ENCODE peak calls at places on chromosomes 16 and 17, in four cellular contexts. Q is GM12878, J is H1, F is HCT116. T is an unnamed sample.

GRCh38 chr16:73483934-73484712 is 436.2 kb upstream of the ZFHX3 start:
- DNase-seq in F (no peak), Q (no peak), J (peak), T (no peak)

GRCh38 chr16:87490091-87490798 is 2.6 kb downstream of the ZCCHC14 start:
- DNase-seq in J (no peak), F (no peak), Q (no peak), T (no peak)

GRCh38 chr16:1309888-1310831 is 724 bp downstream of the UBE2I start:
- DNase-seq in Q (no peak), J (no peak), F (no peak), T (peak)

GRCh38 chr17:3512512-3513171 is 36.8 kb downstream of the ASPA start:
- DNase-seq in Q (no peak), J (no peak), F (no peak), T (no peak)

GRCh38 chr17:81429813-81430510 is 34.7 kb downstream of the BAHCC1 start:
- DNase-seq in F (no peak), Q (no peak), J (no peak), T (peak)

GRCh38 chr17:77526259-77526711 is 385.5 kb downstream of the SEC14L1 start:
- DNase-seq in J (no peak), F (no peak), Q (no peak), T (no peak)

GRCh38 chr16:57178296-57178695 is 7.5 kb downstream of the PSME3IP1 start:
- DNase-seq in J (no peak), Q (no peak), F (no peak), T (no peak)

GRCh38 chr17:63579633-63580032 is 21.1 kb upstream of the TACO1 start:
- DNase-seq in J (no peak), Q (no peak), F (no peak), T (no peak)

GRCh38 chr16:8474576-8474975 is 115.7 kb downstream of the TMEM114 start:
- DNase-seq in J (no peak), Q (no peak), F (no peak), T (no peak)

GRCh38 chr16:27330542-27330941 is 16.8 kb downstream of the IL4R start:
- DNase-seq in Q (no peak), F (no peak), J (no peak), T (no peak)

GRCh38 chr17:29412780-29413565 is 22.8 kb downstream of the TAOK1 start:
- DNase-seq in F (no peak), Q (no peak), J (peak), T (no peak)

GRCh38 chr16:88792078-88792550 is 7.1 kb upstream of the PIEZO1 start:
- DNase-seq in F (no peak), Q (no peak), J (no peak), T (no peak)

GRCh38 chr16:30054959-30055553 is 10.5 kb upstream of the ALDOA start:
- DNase-seq in Q (no peak), J (peak), F (no peak), T (peak)

GRCh38 chr17:4786111-4786491 is at the start of gene VMO1:
- DNase-seq in Q (no peak), J (no peak), F (no peak), T (no peak)

GRCh38 chr17:38404174-38404943 is 23.9 kb upstream of the ARHGAP23 start:
- DNase-seq in F (no peak), Q (no peak), J (peak), T (no peak)

GRCh38 chr17:51853857-51854256 is 304.7 kb downstream of the CA10 start:
- DNase-seq in Q (no peak), F (no peak), J (no peak), T (no peak)

GRCh38 chr16:68345351-68345810 is 34.6 kb downstream of the PRMT7 start:
- DNase-seq in Q (no peak), J (no peak), F (no peak), T (no peak)
- TF ChIP-seq EGR1 in Q (no peak), J (no peak), F (no peak), T (no peak)

GRCh38 chr17:27545562-27546229 is 85.3 kb upstream of the LGALS9 start:
- DNase-seq in Q (no peak), J (no peak), F (no peak), T (peak)
- TF ChIP-seq EGR1 in Q (no peak), J (no peak), F (no peak), T (no peak)

GRCh38 chr16:54501797-54502196 is 215.2 kb upstream of the IRX3 start:
- DNase-seq in F (no peak), Q (no peak), J (no peak), T (no peak)

GRCh38 chr16:54503011-54503410 is 216.4 kb upstream of the IRX3 start:
- DNase-seq in J (no peak), F (no peak), Q (no peak), T (no peak)

GRCh38 chr16:54505479-54506247 is 219.1 kb upstream of the IRX3 start:
- DNase-seq in J (no peak), F (no peak), Q (no peak), T (no peak)

GRCh38 chr16:54504372-54504771 is 217.8 kb upstream of the IRX3 start:
- DNase-seq in Q (no peak), J (no peak), F (no peak), T (no peak)

DNA sequence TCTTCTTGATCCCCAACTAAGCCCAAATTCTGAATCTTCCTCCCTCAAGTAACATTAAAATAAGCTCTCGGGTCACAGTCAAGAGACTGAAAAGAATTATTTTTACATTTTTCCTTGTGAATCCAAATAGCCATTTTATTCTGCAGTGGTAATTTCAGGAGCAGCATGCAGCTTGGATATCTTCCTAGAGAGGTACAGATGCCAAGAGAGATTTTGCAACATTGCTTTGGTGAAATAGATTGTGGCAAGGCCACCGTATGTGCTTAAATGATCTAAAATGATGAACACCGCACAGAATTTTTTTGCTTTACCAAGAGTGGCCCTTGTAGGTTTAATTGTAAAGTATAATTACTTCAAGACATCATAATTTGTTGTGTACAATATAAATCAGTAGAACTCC is 216.8 kb upstream of the IRX3 start:
- DNase-seq in J (no peak), F (no peak), Q (no peak), T (no peak)
- TF ChIP-seq EGR1 in J (no peak), F (no peak), Q (no peak), T (no peak)

GRCh38 chr16:82481455-82481854 is 145.3 kb upstream of the CDH13 start:
- DNase-seq in Q (no peak), F (no peak), J (no peak), T (no peak)
- TF ChIP-seq EGR1 in Q (no peak), F (no peak), J (no peak), T (no peak)

DNA sequence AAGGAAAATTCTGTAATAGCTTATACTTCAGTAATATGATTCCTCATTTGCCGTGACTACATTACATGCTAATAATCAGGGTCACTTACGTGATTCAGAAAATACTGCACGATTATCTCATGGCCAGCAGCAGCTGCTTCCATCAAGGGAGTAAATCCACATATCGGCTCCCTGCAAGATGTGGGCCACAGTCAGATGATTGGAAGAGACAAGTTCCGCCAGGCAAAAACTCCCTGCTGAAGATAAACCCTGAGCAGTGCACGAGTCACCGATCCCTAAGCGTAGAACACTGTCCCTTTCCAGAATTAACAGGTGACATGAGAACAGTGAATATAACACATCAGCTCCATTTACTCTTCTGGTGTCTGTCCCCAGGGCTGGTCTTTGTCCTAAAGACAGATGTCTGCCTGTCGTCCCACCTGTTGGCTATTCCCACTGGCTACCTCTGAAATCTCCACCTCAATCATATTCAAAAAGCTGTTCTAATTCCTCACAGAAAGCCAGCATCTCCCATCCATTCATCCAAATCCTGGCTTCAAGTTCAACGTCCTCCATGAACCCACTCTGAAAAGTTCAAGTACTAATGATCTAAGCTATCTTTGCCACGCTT is 9.3 kb downstream of the ANKS3 start:
- DNase-seq in F (no peak), Q (no peak), J (no peak), T (peak)
- TF ChIP-seq EGR1 in F (no peak), Q (no peak), J (no peak), T (no peak)

DNA sequence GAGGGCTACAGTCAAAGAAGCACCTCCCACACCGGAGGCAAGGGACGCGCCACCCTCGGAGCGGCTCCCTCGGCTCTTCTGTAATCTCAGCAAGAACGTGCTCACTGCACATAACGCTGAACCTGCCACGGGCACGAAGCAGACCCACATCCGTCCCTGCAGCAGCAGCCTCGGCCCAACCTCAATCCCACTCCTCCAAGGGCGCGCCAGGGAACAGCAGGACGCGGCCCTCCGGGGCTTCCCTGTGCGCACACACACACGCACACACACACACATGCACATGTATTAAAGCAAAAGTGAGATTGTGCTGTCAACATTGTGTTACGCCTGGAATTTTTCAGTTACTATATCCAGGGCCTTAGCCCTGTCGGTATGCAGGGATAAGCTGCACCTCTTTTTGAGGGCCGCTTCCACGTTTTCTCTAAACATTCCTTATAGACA is 54.0 kb downstream of the TBC1D16 start:
- DNase-seq in J (no peak), F (no peak), Q (no peak), T (no peak)
- TF ChIP-seq EGR1 in J (no peak), F (no peak), Q (no peak), T (no peak)

GRCh38 chr16:54928421-54929089 is 2.1 kb upstream of the IRX5 start:
- DNase-seq in Q (no peak), F (no peak), J (peak), T (peak)

GRCh38 chr16:54931041-54931756 is 534 bp downstream of the IRX5 start:
- DNase-seq in J (peak), Q (no peak), F (no peak), T (peak)

GRCh38 chr16:54929090-54930033 is 1.3 kb upstream of the IRX5 start:
- DNase-seq in J (peak), F (peak), Q (peak), T (peak)

GRCh38 chr16:54931757-54932660 is 1.3 kb downstream of the IRX5 start:
- DNase-seq in J (peak), Q (no peak), F (no peak), T (no peak)

GRCh38 chr16:54930034-54930938 is at the start of gene IRX5:
- DNase-seq in J (peak), Q (no peak), F (peak), T (peak)
- TF ChIP-seq EGR1 in J (no peak), Q (no peak), F (peak), T (peak)

DNA sequence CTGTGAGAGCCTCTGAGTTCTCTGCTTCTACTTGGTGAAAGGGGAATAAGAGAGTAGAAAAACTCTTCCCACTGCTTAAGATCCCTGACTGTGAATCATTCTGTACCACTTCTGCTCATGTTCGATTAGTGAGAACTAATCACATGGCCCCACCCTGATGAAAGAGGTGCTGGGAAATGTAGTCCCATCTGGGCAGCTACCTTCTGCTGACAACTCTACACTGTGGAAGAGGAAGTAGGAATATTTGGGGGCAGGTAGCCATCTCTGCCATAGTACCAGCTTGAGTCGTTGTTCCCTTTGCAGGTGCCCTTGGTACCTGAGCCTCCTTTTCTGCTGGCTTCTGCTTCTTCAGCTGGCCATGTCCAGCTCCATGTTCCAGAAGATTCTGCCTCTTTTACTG is 30.0 kb downstream of the NKD1 start:
- DNase-seq in Q (no peak), F (no peak), J (no peak), T (no peak)
- TF ChIP-seq EGR1 in Q (no peak), F (no peak), J (no peak), T (no peak)

GRCh38 chr17:57445051-57445450 is 188.7 kb downstream of the MSI2 start:
- DNase-seq in J (no peak), Q (no peak), F (no peak), T (no peak)
- TF ChIP-seq EGR1 in J (no peak), Q (no peak), F (no peak), T (no peak)